ENCODE peak calls at places on chromosomes 4 and X, in ten cellular contexts. K, Y, X, T, N, M, W, C, E and G are unnamed samples.

GRCh38 chr4:19583827-19584569 is 667.7 kb upstream of the SLIT2 start:
- DNase-seq in X (no peak), T (no peak), M (no peak), Y (no peak), E (no peak), K (peak), C (no peak), W (no peak), N (no peak), G (no peak)

GRCh38 chr4:122784261-122784660 is 42.4 kb upstream of the FGF2 start:
- DNase-seq in T (no peak), M (no peak), N (no peak), W (no peak), E (no peak), X (no peak), K (no peak), Y (no peak), C (no peak), G (no peak)

GRCh38 chrX:13669246-13669689 is 16.3 kb downstream of the TCEANC start:
- DNase-seq in X (peak), Y (peak), M (peak), E (peak), T (peak), N (peak), C (peak), K (peak), W (peak), G (no peak)

GRCh38 chr4:8271821-8272220 is 2.3 kb downstream of the HTRA3 start:
- DNase-seq in K (no peak), C (no peak), T (no peak), W (no peak), X (no peak), N (no peak), E (no peak), M (no peak), Y (no peak), G (no peak)

GRCh38 chr4:147096667-147097604 is 151.3 kb upstream of the TTC29 start:
- DNase-seq in X (no peak), Y (peak), T (no peak), W (no peak), C (peak), N (no peak), M (peak), E (peak), K (no peak), G (no peak)

GRCh38 chr4:168759959-168760527 is 250.0 kb downstream of the CBR4 start:
- DNase-seq in X (no peak), M (peak), T (no peak), N (no peak), E (no peak), C (no peak), K (no peak), Y (no peak), W (peak), G (no peak)

GRCh38 chr4:41145571-41146078 is 68.7 kb downstream of the APBB2 start:
- DNase-seq in Y (no peak), K (no peak), N (no peak), W (no peak), T (no peak), E (peak), C (no peak), X (no peak), M (no peak), G (no peak)

GRCh38 chr4:42671431-42672194 is 14.7 kb upstream of the ATP8A1 start:
- DNase-seq in N (no peak), E (no peak), M (peak), W (no peak), C (no peak), X (peak), Y (no peak), K (no peak), T (no peak), G (no peak)

GRCh38 chr4:7357296-7357680 is 77.4 kb downstream of the PSAPL1 start:
- DNase-seq in K (no peak), T (no peak), X (no peak), E (no peak), N (no peak), C (no peak), W (no peak), M (no peak), Y (no peak), G (no peak)

GRCh38 chrX:24125028-24125612 is 24.4 kb upstream of the ZFX start:
- DNase-seq in C (no peak), M (no peak), X (no peak), E (no peak), N (peak), K (no peak), Y (no peak), W (no peak), T (no peak), G (peak)

GRCh38 chrX:110142096-110142495 is 139.2 kb downstream of the TMEM164 start:
- DNase-seq in T (no peak), N (no peak), Y (no peak), M (no peak), X (no peak), E (no peak), C (no peak), K (no peak), W (peak), G (no peak)

GRCh38 chr4:77078401-77078800 is 2.6 kb upstream of the CCNI start:
- DNase-seq in K (no peak), W (no peak), C (no peak), Y (no peak), M (no peak), T (no peak), E (no peak), N (no peak), X (no peak), G (no peak)

GRCh38 chr4:77074961-77075855 is 581 bp downstream of the CCNI start:
- DNase-seq in M (peak), K (peak), N (peak), W (peak), X (peak), E (peak), T (peak), Y (no peak), C (peak), G (peak)

GRCh38 chr4:77076889-77077635 is 1.3 kb upstream of the CCNI start:
- DNase-seq in Y (no peak), C (no peak), M (peak), E (no peak), N (no peak), K (no peak), X (no peak), W (no peak), T (no peak), G (no peak)

GRCh38 chr4:77073981-77074865 is 1.6 kb downstream of the CCNI start:
- DNase-seq in Y (no peak), M (peak), E (no peak), X (no peak), K (no peak), W (no peak), C (peak), T (no peak), N (no peak), G (no peak)

DNA sequence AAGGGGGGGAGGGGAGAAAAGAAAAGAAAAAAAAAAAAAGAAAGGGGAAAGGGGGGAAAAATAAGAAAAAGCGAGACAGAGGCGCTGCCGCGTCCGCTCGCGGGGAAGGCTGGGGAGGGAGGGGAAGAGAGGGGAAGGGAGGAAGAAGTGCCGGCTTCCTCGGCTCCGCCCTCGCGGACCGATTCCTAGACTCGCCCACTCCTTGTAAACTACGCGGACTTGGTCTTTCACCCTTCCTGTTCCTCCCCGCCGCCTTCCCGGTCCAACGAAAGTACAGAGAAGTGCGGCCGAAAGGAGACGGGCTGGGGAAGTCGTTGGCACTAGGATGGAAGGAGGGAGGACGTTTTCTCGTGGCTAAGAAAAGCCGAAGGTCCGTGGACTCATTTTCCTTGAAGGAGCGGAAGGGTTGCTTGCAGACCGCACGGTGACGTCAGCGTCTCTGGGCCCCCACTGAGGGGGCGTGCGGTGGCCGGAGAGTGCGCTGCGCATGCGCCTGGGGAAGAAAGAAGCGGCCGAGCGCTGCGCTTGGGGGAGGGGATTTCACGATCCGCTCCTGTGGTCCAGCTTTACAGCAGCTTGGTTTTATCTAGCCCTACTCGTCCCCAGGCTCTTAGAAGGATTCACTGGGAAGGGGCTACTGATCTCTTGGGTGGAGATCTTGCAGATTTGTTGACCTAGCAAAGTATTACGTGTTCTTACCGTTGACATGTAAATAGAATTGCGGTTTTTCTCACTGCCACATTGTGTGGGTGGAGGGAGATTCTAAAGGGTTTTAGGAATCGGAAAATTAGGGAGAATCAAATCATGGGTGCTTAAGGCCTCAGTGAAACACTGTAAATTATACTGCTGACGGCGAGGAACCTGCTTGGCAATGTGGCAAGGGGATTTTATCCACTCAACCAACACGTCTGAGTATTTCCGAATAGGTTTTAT is at the start of gene CCNI:
- DNase-seq in M (peak), N (peak), T (peak), X (peak), C (peak), W (peak), Y (peak), K (peak), E (peak), G (peak)
- TF ChIP-seq POLR2A in M (peak), N (peak), T (peak), X (peak), C (peak), W (peak), Y (peak), K (peak), E (peak), G (peak)

DNA sequence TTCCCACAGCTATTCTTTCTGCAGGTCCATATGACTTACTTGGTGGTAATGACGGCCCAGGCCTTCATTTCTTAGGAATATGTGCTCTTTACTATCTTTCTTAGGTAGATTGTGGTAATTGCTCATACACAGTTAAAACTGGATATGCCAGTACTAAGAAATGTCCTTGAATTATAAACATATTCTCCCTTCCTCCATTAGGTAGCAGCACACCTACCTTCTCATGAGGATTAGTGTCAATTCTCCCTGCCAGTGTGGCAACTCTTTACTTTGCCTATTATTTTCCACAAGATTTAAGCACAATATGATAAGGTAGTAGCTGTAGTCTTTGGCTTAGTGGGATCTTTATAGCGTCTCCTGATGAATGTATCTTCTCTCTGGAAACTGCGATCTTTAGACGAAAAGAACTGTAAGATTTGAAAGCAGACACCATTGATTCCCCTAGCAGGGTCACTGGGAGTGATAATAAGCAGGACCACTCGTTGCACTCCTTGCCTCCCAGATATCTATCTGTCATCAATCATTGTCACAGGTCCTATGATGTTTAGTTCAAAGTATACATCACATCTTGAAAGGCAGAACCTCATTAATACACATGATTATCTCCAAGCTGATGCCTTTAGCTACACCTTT is 1240.7 kb downstream of the C4orf33 start:
- DNase-seq in M (peak), N (no peak), W (no peak), X (no peak), C (peak), K (no peak), E (peak), T (no peak), Y (no peak), G (no peak)
- TF ChIP-seq CTCF in M (peak), N (peak), W (peak), X (peak), C (peak), K (no peak), E (peak), T (no peak), Y (no peak), G (no peak)

GRCh38 chr4:126778348-126778747 is 854.4 kb upstream of the INTU start:
- DNase-seq in X (no peak), W (no peak), T (no peak), N (no peak), Y (no peak), E (peak), K (no peak), C (peak), M (peak), G (no peak)
- TF ChIP-seq POLR2A in X (no peak), W (no peak), T (no peak), N (no peak), Y (no peak), E (no peak), K (no peak), C (no peak), M (no peak), G (no peak)

GRCh38 chrX:115362334-115363095 is 73.0 kb downstream of the LUZP4 start:
- DNase-seq in X (no peak), W (no peak), E (peak), M (peak), N (no peak), C (no peak), Y (no peak), K (no peak), T (no peak), G (no peak)
- TF ChIP-seq CTCF in X (no peak), W (no peak), E (peak), M (no peak), N (no peak), C (no peak), Y (no peak), K (no peak), T (no peak), G (no peak)

GRCh38 chr4:39446842-39447573 is 11.7 kb downstream of the RPL9 start:
- DNase-seq in T (peak), W (peak), M (peak), K (peak), X (peak), E (peak), N (peak), C (peak), Y (no peak), G (no peak)
- TF ChIP-seq POLR2A in T (no peak), W (peak), M (no peak), K (no peak), X (peak), E (no peak), N (peak), C (no peak), Y (no peak), G (no peak)